ENCODE peak calls at places on chromosomes 13 and 19, in five cellular contexts. R is WTC11, P is GM23338, M is GM12878, L is K562. B is an unnamed sample.

GRCh38 chr13:91297503-91297902 is 50.0 kb upstream of the MIR17HG start:
- DNase-seq in L (no peak), R (no peak), P (no peak), M (no peak), B (no peak)

GRCh38 chr13:98839826-98840769 is 87.6 kb upstream of the SLC15A1 start:
- DNase-seq in P (peak; percentile 90), R (peak; percentile 78), M (no peak), L (peak; percentile 73), B (peak; percentile 76)

GRCh38 chr19:12896460-12896859 is 5.5 kb downstream of the GCDH start:
- DNase-seq in P (no peak), R (no peak), L (no peak), M (no peak), B (no peak)

GRCh38 chr13:75101348-75101747 is 380.6 kb downstream of the TBC1D4 start:
- DNase-seq in M (no peak), R (no peak), P (no peak), L (no peak), B (no peak)

GRCh38 chr13:24233351-24233901 is 72.9 kb downstream of the SPATA13 start:
- DNase-seq in L (no peak), R (peak; percentile 31), M (no peak), P (peak; percentile 56), B (no peak)

GRCh38 chr13:71240906-71241305 is 626.1 kb downstream of the DACH1 start:
- DNase-seq in L (no peak), M (no peak), R (no peak), P (peak; percentile 12), B (no peak)

GRCh38 chr19:17156947-17157302 is 58.2 kb upstream of the USE1 start:
- DNase-seq in L (no peak), P (no peak), R (no peak), M (no peak), B (no peak)

GRCh38 chr19:6068711-6069110 is 41.6 kb downstream of the RFX2 start:
- DNase-seq in M (no peak), R (no peak), L (no peak), P (no peak), B (no peak)

GRCh38 chr19:14155371-14155770 is 19.0 kb upstream of the ASF1B start:
- DNase-seq in M (no peak), L (no peak), P (no peak), R (no peak), B (no peak)

GRCh38 chr13:98428256-98428966 is 148.5 kb downstream of the STK24 start:
- DNase-seq in L (no peak), M (no peak), R (no peak), P (no peak), B (no peak)

GRCh38 chr13:111219306-111219705 is 101.1 kb upstream of the TEX29 start:
- DNase-seq in R (no peak), P (no peak), L (no peak), M (no peak), B (no peak)

GRCh38 chr13:92260363-92260762 is 861.9 kb downstream of the GPC5 start:
- DNase-seq in P (peak; percentile 8), M (no peak), L (no peak), R (no peak), B (no peak)

GRCh38 chr13:99417821-99418662 is 83.2 kb upstream of the TM9SF2 start:
- DNase-seq in R (no peak), P (no peak), M (no peak), L (no peak), B (no peak)

GRCh38 chr19:1729568-1729925 is 23.8 kb upstream of the ONECUT3 start:
- DNase-seq in M (no peak), R (no peak), L (no peak), P (no peak), B (no peak)

GRCh38 chr19:1730157-1730556 is 23.1 kb upstream of the ONECUT3 start:
- DNase-seq in R (no peak), P (no peak), L (no peak), M (no peak), B (no peak)

GRCh38 chr19:1728816-1729567 is 24.3 kb upstream of the ONECUT3 start:
- DNase-seq in R (no peak), M (no peak), L (no peak), P (no peak), B (no peak)

GRCh38 chr19:1720237-1720636 is 33.1 kb upstream of the ONECUT3 start:
- DNase-seq in P (peak; percentile 36), M (no peak), R (no peak), L (no peak), B (peak; percentile 55)

GRCh38 chr19:1725100-1726064 is 27.9 kb upstream of the ONECUT3 start:
- DNase-seq in L (peak; percentile 88), P (peak; percentile 89), R (peak; percentile 78), M (no peak), B (no peak)
- TF ChIP-seq CREB1 in L (no peak), P (no peak), R (no peak), M (no peak), B (no peak)

GRCh38 chr13:34698953-34699352 is 243.1 kb upstream of the NBEA start:
- DNase-seq in P (no peak), L (no peak), M (no peak), R (no peak), B (no peak)
- TF ChIP-seq CREB1 in P (no peak), L (no peak), M (no peak), R (no peak), B (no peak)

GRCh38 chr19:45601524-45602522 is at the start of gene GPR4:
- DNase-seq in R (peak; percentile 79), M (no peak), L (peak; percentile 47), P (peak; percentile 89), B (peak; percentile 82)
- TF ChIP-seq CREB1 in R (no peak), M (no peak), L (no peak), P (peak; percentile 37), B (no peak)

GRCh38 chr19:47726467-47726866 is 13.2 kb downstream of the EHD2 start:
- DNase-seq in L (no peak), R (no peak), P (no peak), M (no peak), B (no peak)

GRCh38 chr19:47725759-47726401 is 12.7 kb downstream of the EHD2 start:
- DNase-seq in R (no peak), L (no peak), M (no peak), P (peak; percentile 54), B (no peak)

GRCh38 chr19:47719047-47719885 is 6.0 kb downstream of the EHD2 start:
- DNase-seq in M (no peak), P (no peak), L (no peak), R (no peak), B (no peak)

GRCh38 chr19:47720669-47721068 is 7.4 kb downstream of the EHD2 start:
- DNase-seq in M (no peak), R (no peak), P (no peak), L (no peak), B (no peak)

DNA sequence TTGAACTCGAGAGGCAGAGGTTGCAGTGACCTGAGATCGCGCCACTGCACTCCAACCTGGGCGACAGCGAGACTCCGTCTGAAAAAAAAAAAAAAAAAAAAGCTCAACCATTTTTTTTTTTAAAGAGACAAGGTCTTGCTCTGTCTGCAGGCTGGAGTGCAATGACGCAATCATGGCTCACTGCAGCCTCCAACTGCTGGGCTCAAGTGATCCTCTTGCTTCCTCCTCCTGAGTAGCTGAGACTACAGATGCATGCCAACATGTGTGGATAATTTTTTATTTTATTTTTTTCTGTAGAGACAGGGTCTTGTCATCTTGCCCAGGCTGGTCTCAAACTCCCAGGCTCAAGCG is 10.3 kb downstream of the EHD2 start:
- DNase-seq in L (peak; percentile 72), M (no peak), R (no peak), P (no peak), B (no peak)
- TF ChIP-seq CREB1 in L (no peak), M (no peak), R (no peak), P (no peak), B (no peak)

DNA sequence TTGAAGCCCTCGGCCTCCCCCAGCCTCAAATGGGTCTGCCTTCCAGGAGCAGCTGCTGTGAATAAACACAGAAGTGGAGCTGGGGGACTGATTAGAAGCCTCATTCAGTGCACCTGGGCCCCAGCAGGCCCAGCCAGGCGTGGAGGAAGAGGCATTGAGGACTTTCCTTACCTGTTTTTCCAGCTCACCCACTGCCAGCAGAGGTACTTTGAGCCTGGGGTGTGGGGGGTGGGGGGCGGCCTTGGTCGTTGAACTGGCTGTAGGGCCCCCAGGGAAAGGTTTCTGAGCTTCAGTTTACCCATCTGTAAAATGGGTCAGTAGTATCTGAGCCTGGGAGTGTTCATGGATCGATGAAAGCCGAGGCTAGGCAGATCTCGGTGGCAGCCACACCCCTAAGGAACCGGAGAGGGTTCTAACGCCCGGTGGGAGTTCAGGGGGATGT is 1.5 kb downstream of the CERS4 start:
- DNase-seq in L (no peak), M (no peak), P (no peak), R (no peak), B (no peak)
- TF ChIP-seq CREB1 in L (no peak), M (no peak), P (no peak), R (no peak), B (no peak)

GRCh38 chr13:36163809-36164308 is 32.7 kb upstream of the DCLK1 start:
- DNase-seq in P (peak; percentile 21), R (no peak), L (peak; percentile 3), M (no peak), B (no peak)
- TF ChIP-seq CREB1 in P (no peak), R (no peak), L (no peak), M (no peak), B (no peak)

DNA sequence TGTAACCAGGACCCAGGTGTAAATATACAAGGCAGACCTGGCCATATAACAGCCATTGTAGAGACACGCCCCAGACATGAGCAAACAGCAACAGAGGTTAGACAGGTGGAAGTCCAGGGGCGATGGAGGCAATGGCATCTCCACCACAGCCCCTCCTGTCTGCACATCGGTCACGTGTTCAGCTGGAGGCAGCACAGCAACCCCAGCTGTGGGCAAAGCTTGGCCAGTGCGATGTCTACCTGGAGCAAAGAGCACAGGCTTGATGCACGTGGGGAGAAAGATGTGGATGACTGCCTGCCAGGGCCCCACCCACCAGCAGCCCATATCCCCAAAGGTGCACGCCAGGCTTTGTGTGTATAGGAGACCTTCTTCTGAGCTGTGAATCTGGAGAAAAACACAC is 4.4 kb downstream of the CYP4F2 start:
- DNase-seq in R (no peak), P (no peak), L (no peak), M (no peak), B (no peak)
- TF ChIP-seq CREB1 in R (no peak), P (no peak), L (no peak), M (no peak), B (no peak)